ENCODE peak calls at places on chromosomes 13 and 19, in four cellular contexts. One of them, this sample, is unnamed.

GRCh38 chr19:38513762-38514167 is 80.3 kb downstream of the RYR1 start:
- DNase-seq in mesendoderm: no peak
- DNase-seq in epithelial cell of proximal tubule: no peak
- DNase-seq in mesothelial cell of epicardium: no peak
- DNase-seq in this sample: no peak

GRCh38 chr13:30850867-30851211 is 55.2 kb upstream of the MEDAG start:
- DNase-seq in mesendoderm: no peak
- DNase-seq in epithelial cell of proximal tubule: no peak
- DNase-seq in mesothelial cell of epicardium: no peak
- DNase-seq in this sample: no peak

GRCh38 chr13:44906758-44907157 is 82.5 kb downstream of the NUFIP1 start:
- DNase-seq in mesendoderm: no peak
- DNase-seq in epithelial cell of proximal tubule: no peak
- DNase-seq in mesothelial cell of epicardium: no peak
- DNase-seq in this sample: peak; percentile 73

GRCh38 chr13:21668665-21669599 is 1.9 kb upstream of the FGF9 start:
- DNase-seq in mesendoderm: peak; percentile 55
- DNase-seq in epithelial cell of proximal tubule: no peak
- DNase-seq in mesothelial cell of epicardium: no peak
- DNase-seq in this sample: peak; percentile 83

GRCh38 chr19:37905936-37906867 is at the start of gene WDR87:
- DNase-seq in mesendoderm: peak; percentile 96
- DNase-seq in epithelial cell of proximal tubule: no peak
- DNase-seq in mesothelial cell of epicardium: no peak
- DNase-seq in this sample: no peak

GRCh38 chr13:73514208-73514607 is 455.4 kb downstream of the KLF5 start:
- DNase-seq in mesendoderm: no peak
- DNase-seq in epithelial cell of proximal tubule: no peak
- DNase-seq in mesothelial cell of epicardium: no peak
- DNase-seq in this sample: no peak

GRCh38 chr13:80584785-80585184 is 243.9 kb upstream of the SPRY2 start:
- DNase-seq in mesendoderm: no peak
- DNase-seq in epithelial cell of proximal tubule: no peak
- DNase-seq in mesothelial cell of epicardium: no peak
- DNase-seq in this sample: no peak

GRCh38 chr13:23618341-23618740 is 48.1 kb downstream of the TNFRSF19 start:
- DNase-seq in mesendoderm: peak; percentile 92
- DNase-seq in epithelial cell of proximal tubule: peak; percentile 97
- DNase-seq in mesothelial cell of epicardium: no peak
- DNase-seq in this sample: no peak

GRCh38 chr13:111115841-111116500 is 861 bp downstream of the ARHGEF7 start:
- DNase-seq in mesendoderm: peak; percentile 47
- DNase-seq in epithelial cell of proximal tubule: peak; percentile 9
- DNase-seq in mesothelial cell of epicardium: no peak
- DNase-seq in this sample: peak; percentile 88

GRCh38 chr19:1074512-1075283 is 7.7 kb downstream of the ARHGAP45 start:
- DNase-seq in mesendoderm: no peak
- DNase-seq in epithelial cell of proximal tubule: no peak
- DNase-seq in mesothelial cell of epicardium: no peak
- DNase-seq in this sample: no peak

GRCh38 chr13:73995752-73996151 is 138.5 kb downstream of the KLF12 start:
- DNase-seq in mesendoderm: no peak
- DNase-seq in epithelial cell of proximal tubule: no peak
- DNase-seq in mesothelial cell of epicardium: no peak
- DNase-seq in this sample: no peak

GRCh38 chr13:20270163-20270865 is 38.2 kb upstream of the GJB6 start:
- DNase-seq in mesendoderm: no peak
- DNase-seq in epithelial cell of proximal tubule: no peak
- DNase-seq in mesothelial cell of epicardium: peak; percentile 41
- DNase-seq in this sample: peak; percentile 65

GRCh38 chr13:35912841-35913240 is 218.3 kb downstream of the DCLK1 start:
- DNase-seq in mesendoderm: no peak
- DNase-seq in epithelial cell of proximal tubule: no peak
- DNase-seq in mesothelial cell of epicardium: no peak
- DNase-seq in this sample: no peak

GRCh38 chr19:8338835-8339234 is 4.2 kb downstream of the KANK3 start:
- DNase-seq in mesendoderm: no peak
- DNase-seq in epithelial cell of proximal tubule: no peak
- DNase-seq in mesothelial cell of epicardium: no peak
- DNase-seq in this sample: no peak

GRCh38 chr19:53927745-53928144 is 18.7 kb downstream of the CACNG7 start:
- DNase-seq in mesendoderm: peak; percentile 90
- DNase-seq in epithelial cell of proximal tubule: no peak
- DNase-seq in mesothelial cell of epicardium: peak; percentile 58
- DNase-seq in this sample: peak; percentile 93

GRCh38 chr19:42193706-42194105 is 23.8 kb downstream of the DEDD2 start:
- DNase-seq in mesendoderm: no peak
- DNase-seq in epithelial cell of proximal tubule: no peak
- DNase-seq in mesothelial cell of epicardium: no peak
- DNase-seq in this sample: no peak

This sample was measured in left kidney.